ENCODE peak calls at places on chromosome 4, in six cellular contexts. W is heart right ventricle; S is psoas muscle; X is kidney; N is tibial artery; Z is CD8-positive, alpha-beta T cell. R is an unnamed sample.

GRCh38 chr4:127844605-127845116 is 36.0 kb upstream of the PLK4 start:
- DNase-seq in S (no peak), W (no peak), N (no peak), X (no peak), Z (no peak), R (no peak)

GRCh38 chr4:141036786-141037185 is 96.5 kb downstream of the RNF150 start:
- DNase-seq in S (no peak), W (no peak), N (no peak), X (no peak), Z (no peak), R (no peak)

GRCh38 chr4:212438-213174 is 88.3 kb downstream of the ZNF718 start:
- DNase-seq in S (peak; percentile 74), Z (no peak), X (peak; percentile 91), W (peak; percentile 89), N (peak; percentile 91), R (peak; percentile 75)

GRCh38 chr4:68079918-68080317 is 49.8 kb downstream of the TMPRSS11F start:
- DNase-seq in X (no peak), S (no peak), Z (no peak), N (no peak), W (no peak), R (no peak)

GRCh38 chr4:183185018-183185417 is 86.0 kb downstream of the WWC2 start:
- DNase-seq in X (no peak), N (no peak), S (no peak), W (no peak), Z (no peak), R (no peak)

GRCh38 chr4:78018271-78019049 is 38.7 kb upstream of the FRAS1 start:
- DNase-seq in X (no peak), W (no peak), Z (no peak), S (no peak), N (no peak), R (no peak)

GRCh38 chr4:74097161-74097560 is 1.8 kb downstream of the CXCL2 start:
- DNase-seq in X (no peak), Z (no peak), N (no peak), W (no peak), S (no peak), R (no peak)

GRCh38 chr4:130808492-130808891 is 1712.5 kb downstream of the C4orf33 start:
- DNase-seq in N (no peak), X (no peak), W (no peak), S (no peak), Z (no peak), R (no peak)

GRCh38 chr4:1049591-1049905 is 38.1 kb downstream of the FGFRL1 start:
- DNase-seq in X (peak; percentile 74), S (no peak), N (peak; percentile 68), W (no peak), Z (no peak), R (no peak)

GRCh38 chr4:40550900-40551546 is 78.6 kb downstream of the RBM47 start:
- DNase-seq in W (no peak), N (no peak), X (no peak), S (no peak), Z (peak; percentile 13), R (no peak)

GRCh38 chr4:174120446-174121142 is 162.9 kb downstream of the FBXO8 start:
- DNase-seq in S (peak; percentile 56), X (no peak), Z (no peak), N (peak; percentile 65), W (peak; percentile 67), R (peak; percentile 55)

GRCh38 chr4:126859314-126859713 is 773.4 kb upstream of the INTU start:
- DNase-seq in N (no peak), Z (no peak), W (no peak), X (no peak), S (no peak), R (no peak)

GRCh38 chr4:2320152-2320551 is 58.2 kb upstream of the MXD4 start:
- DNase-seq in Z (peak; percentile 40), X (no peak), N (peak; percentile 21), W (no peak), S (no peak), R (no peak)

GRCh38 chr4:76836860-76837564 is 60.9 kb downstream of the SOWAHB start:
- DNase-seq in S (no peak), X (no peak), N (no peak), Z (no peak), W (no peak), R (no peak)

GRCh38 chr4:4658051-4658450 is 116.2 kb upstream of the STX18 start:
- DNase-seq in X (no peak), S (no peak), W (no peak), Z (no peak), N (no peak), R (no peak)

GRCh38 chr4:95949808-95950207 is 109.9 kb downstream of the PDHA2 start:
- DNase-seq in N (no peak), X (no peak), S (no peak), W (no peak), Z (no peak), R (no peak)

GRCh38 chr4:123833156-123833555 is 436.6 kb downstream of the SPRY1 start:
- DNase-seq in S (no peak), Z (no peak), W (no peak), X (no peak), N (no peak), R (no peak)

GRCh38 chr4:184680698-184681097 is 31.2 kb downstream of the PRIMPOL start:
- DNase-seq in N (no peak), W (no peak), Z (no peak), S (no peak), X (no peak), R (no peak)

GRCh38 chr4:110171981-110172380 is 26.4 kb downstream of the ELOVL6 start:
- DNase-seq in Z (no peak), S (no peak), W (no peak), N (no peak), X (no peak), R (no peak)

GRCh38 chr4:121749225-121749624 is 15.7 kb downstream of the SMIM43 start:
- DNase-seq in N (no peak), X (no peak), Z (no peak), S (no peak), W (no peak), R (no peak)

GRCh38 chr4:24192018-24192641 is 302.3 kb upstream of the PPARGC1A start:
- DNase-seq in N (no peak), Z (no peak), S (no peak), W (no peak), X (no peak), R (no peak)

GRCh38 chr4:176137626-176138025 is 57.8 kb downstream of the SPATA4 start:
- DNase-seq in S (no peak), W (no peak), N (no peak), X (no peak), Z (no peak), R (no peak)

GRCh38 chr4:12499693-12500092 is 984.4 kb downstream of the RAB28 start:
- DNase-seq in S (no peak), W (no peak), Z (no peak), X (no peak), N (no peak), R (no peak)

GRCh38 chr4:109912706-109913621 is at the start of gene EGF:
- DNase-seq in W (peak; percentile 32), S (peak; percentile 46), X (no peak), N (no peak), Z (no peak), R (peak; percentile 15)

GRCh38 chr4:135741583-135741982 is 1540.0 kb upstream of the PABPC4L start:
- DNase-seq in N (no peak), S (no peak), Z (no peak), X (no peak), W (no peak), R (no peak)

GRCh38 chr4:95288552-95288951 is 260.2 kb downstream of the UNC5C start:
- DNase-seq in Z (no peak), N (no peak), X (no peak), W (no peak), S (no peak), R (no peak)

GRCh38 chr4:6907658-6908191 is 1.9 kb upstream of the TBC1D14 start:
- DNase-seq in Z (no peak), X (peak; percentile 78), W (peak; percentile 47), S (no peak), N (no peak), R (no peak)

GRCh38 chr4:80322716-80323115 is 12.8 kb upstream of the CFAP299 start:
- DNase-seq in W (no peak), N (no peak), X (no peak), S (no peak), Z (no peak), R (no peak)

GRCh38 chr4:173171098-173171497 is 2.5 kb downstream of the GALNT7 start:
- DNase-seq in S (no peak), X (no peak), Z (no peak), W (no peak), N (no peak), R (no peak)

DNA sequence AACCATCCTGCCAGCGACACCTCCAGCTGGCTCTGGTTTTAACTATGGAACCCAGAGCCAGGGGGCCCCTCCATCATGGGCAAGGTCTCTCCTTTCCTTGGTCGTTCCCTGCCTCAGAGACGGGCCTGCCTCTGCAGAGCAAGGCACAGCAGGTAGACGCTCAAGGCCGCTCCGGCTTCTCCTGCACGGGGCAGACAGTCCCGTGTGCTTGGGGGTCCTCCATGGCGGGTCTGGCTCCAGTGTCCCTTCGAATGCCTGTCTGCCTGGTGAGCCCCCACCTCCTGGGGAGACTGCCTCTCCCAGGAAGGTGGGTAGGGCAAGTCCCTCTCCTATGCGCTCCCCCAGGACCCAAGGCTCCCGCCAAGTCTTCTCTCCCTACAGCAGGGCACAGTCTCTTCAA is 71.5 kb downstream of the ACOX3 start:
- DNase-seq in Z (no peak), S (peak; percentile 32), W (no peak), X (peak; percentile 41), N (no peak), R (no peak)
- H3K4me1 ChIP-seq in Z (no peaks in the 10 kb centered on the region), S (no peaks in the 10 kb centered on the region), W (peaks cover 4% of the 10 kb centered on the region), X (no peaks in the 10 kb centered on the region), N (no peaks in the 10 kb centered on the region), R (no peaks in the 10 kb centered on the region)

DNA sequence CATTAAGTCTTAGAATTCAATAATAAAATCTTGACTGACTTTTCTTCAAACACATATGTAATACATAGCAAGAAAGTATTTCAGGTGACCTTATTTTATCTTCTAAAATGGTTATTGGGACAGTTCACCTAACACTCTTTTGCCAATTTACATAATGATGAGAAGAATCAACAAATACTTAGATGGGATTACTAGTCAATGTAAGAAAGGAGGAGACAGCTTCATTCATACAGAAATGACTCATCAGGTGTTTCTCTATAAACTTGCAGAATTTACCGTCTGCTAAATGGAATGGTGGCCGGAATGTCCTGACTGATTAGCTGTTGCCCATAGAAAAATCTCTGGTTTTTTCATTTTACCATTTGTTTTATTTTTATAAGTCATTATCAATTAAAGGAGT is 115.0 kb upstream of the ETNPPL start:
- DNase-seq in N (no peak), S (no peak), X (no peak), Z (no peak), W (no peak), R (no peak)
- H3K4me1 ChIP-seq in N (no peaks in the 10 kb centered on the region), S (no peaks in the 10 kb centered on the region), X (no peaks in the 10 kb centered on the region), Z (no peaks in the 10 kb centered on the region), W (peaks cover 12% of the 10 kb centered on the region), R (no peaks in the 10 kb centered on the region)

GRCh38 chr4:87019898-87020297 is 85.1 kb downstream of the AFF1 start:
- DNase-seq in N (no peak), W (no peak), X (no peak), S (no peak), Z (no peak), R (no peak)
- H3K4me1 ChIP-seq in N (peaks cover 59% of the 10 kb centered on the region), W (peaks cover 86% of the 10 kb centered on the region), X (peaks cover 22% of the 10 kb centered on the region), S (peaks cover 82% of the 10 kb centered on the region), Z (peaks cover 31% of the 10 kb centered on the region), R (peaks cover 21% of the 10 kb centered on the region)

DNA sequence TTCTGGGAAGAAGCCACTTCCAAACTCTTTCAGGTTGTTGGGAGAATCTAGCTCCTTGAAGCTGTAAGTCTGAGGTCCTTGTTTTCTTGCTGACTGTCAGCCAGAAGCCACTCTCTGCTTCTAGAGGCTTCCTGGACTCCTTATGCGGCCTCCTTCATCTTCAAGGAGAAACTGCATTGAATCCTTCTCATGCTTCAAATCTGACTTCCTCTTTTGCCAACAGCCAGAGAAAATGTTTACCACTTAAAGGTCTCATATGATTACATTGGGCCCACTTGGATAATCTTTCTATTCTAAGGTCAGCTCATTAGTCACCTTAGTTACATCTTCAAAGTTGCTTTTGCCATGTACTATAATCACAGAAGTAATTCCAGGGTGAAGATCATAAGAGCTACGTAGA is 327.0 kb downstream of the HNRNPD start:
- DNase-seq in S (no peak), X (no peak), N (no peak), Z (no peak), W (no peak), R (no peak)
- H3K4me1 ChIP-seq in S (peaks cover 3% of the 10 kb centered on the region), X (peaks cover 2% of the 10 kb centered on the region), N (peaks cover 16% of the 10 kb centered on the region), Z (no peaks in the 10 kb centered on the region), W (peaks cover 16% of the 10 kb centered on the region), R (no peaks in the 10 kb centered on the region)